ENCODE peak calls at places on chromosomes 12 and 14, in six cellular contexts. I, T, M, O, U and F are unnamed samples.

GRCh38 chr12:52217223-52217622 is 15.8 kb upstream of the KRT7 start:
- DNase-seq in U (no peak), T (no peak), I (peak), O (no peak), M (no peak), F (peak)

GRCh38 chr14:73759183-73759713 is 45.1 kb upstream of the PNMA1 start:
- DNase-seq in U (peak), M (peak), I (peak), O (no peak), T (peak), F (peak)

GRCh38 chr14:50667491-50668007 is 557 bp downstream of the SAV1 start:
- DNase-seq in U (peak), M (peak), I (no peak), O (no peak), T (peak), F (no peak)

GRCh38 chr14:105303949-105304348 is 3.1 kb upstream of the BRF1 start:
- DNase-seq in M (no peak), O (no peak), I (no peak), U (peak), T (no peak), F (no peak)

GRCh38 chr12:31582155-31582554 is 8.8 kb downstream of the DENND5B start:
- DNase-seq in M (no peak), O (no peak), T (no peak), U (no peak), I (no peak), F (no peak)

GRCh38 chr12:107468182-107468581 is 217.4 kb upstream of the PWP1 start:
- DNase-seq in I (peak), T (no peak), U (no peak), M (no peak), O (no peak), F (no peak)

GRCh38 chr12:70929029-70929428 is 8.5 kb upstream of the PTPRR start:
- DNase-seq in U (no peak), O (no peak), I (no peak), M (no peak), T (no peak), F (no peak)

GRCh38 chr12:87828384-87828973 is 200.7 kb downstream of the C12orf50 start:
- DNase-seq in I (no peak), O (no peak), U (no peak), M (no peak), T (no peak), F (peak)

GRCh38 chr14:65229431-65230286 is 127.3 kb upstream of the MAX start:
- DNase-seq in U (no peak), O (no peak), M (peak), T (no peak), I (peak), F (peak)

GRCh38 chr14:46322076-46322475 is 329.5 kb downstream of the RPL10L start:
- DNase-seq in U (no peak), O (no peak), M (no peak), I (no peak), T (no peak), F (no peak)

GRCh38 chr12:5969156-5969973 is 24.3 kb upstream of the ANO2 start:
- DNase-seq in I (no peak), M (no peak), O (no peak), U (no peak), T (no peak), F (no peak)

GRCh38 chr12:19669793-19670192 is 230.5 kb downstream of the AEBP2 start:
- DNase-seq in O (no peak), U (no peak), T (no peak), I (no peak), M (no peak), F (no peak)

GRCh38 chr12:108849653-108850052 is 7.7 kb downstream of the SSH1 start:
- DNase-seq in O (no peak), U (no peak), T (no peak), M (no peak), I (peak), F (no peak)

GRCh38 chr12:26701604-26702215 is 131.3 kb downstream of the ITPR2 start:
- DNase-seq in T (no peak), M (no peak), U (no peak), I (no peak), O (no peak), F (peak)

GRCh38 chr12:59066445-59066844 is 146.1 kb upstream of the LRIG3 start:
- DNase-seq in I (no peak), M (no peak), O (no peak), T (no peak), U (no peak), F (no peak)

GRCh38 chr12:52349196-52349595 is 18.1 kb downstream of the KRT85 start:
- DNase-seq in U (no peak), I (no peak), M (no peak), O (no peak), T (no peak), F (no peak)

GRCh38 chr12:94049718-94050117 is 98.7 kb upstream of the PLXNC1 start:
- DNase-seq in O (no peak), U (no peak), T (no peak), M (no peak), I (no peak), F (no peak)

GRCh38 chr14:99513946-99514551 is 32.8 kb downstream of the CCNK start:
- DNase-seq in M (no peak), U (no peak), I (peak), T (no peak), O (peak), F (no peak)

GRCh38 chr12:21551811-21552469 is 25.8 kb downstream of the SPX start:
- DNase-seq in U (peak), M (no peak), O (no peak), I (no peak), T (no peak), F (peak)

GRCh38 chr12:10672231-10672868 is 1.5 kb downstream of the STYK1 start:
- DNase-seq in T (no peak), O (no peak), U (no peak), M (no peak), I (no peak), F (no peak)

GRCh38 chr14:75879031-75879430 is 102.8 kb downstream of the TGFB3 start:
- DNase-seq in U (no peak), O (no peak), I (no peak), M (no peak), T (no peak), F (peak)

GRCh38 chr12:114743799-114744198 is 59.8 kb upstream of the TBX3 start:
- DNase-seq in O (no peak), M (no peak), I (no peak), T (no peak), U (no peak), F (no peak)

GRCh38 chr12:45214739-45215418 is 1.0 kb upstream of the ANO6 start:
- DNase-seq in T (no peak), M (no peak), I (no peak), O (no peak), U (no peak), F (peak)

GRCh38 chr14:41280745-41281144 is 325.9 kb upstream of the LRFN5 start:
- DNase-seq in U (no peak), T (no peak), I (no peak), O (no peak), M (no peak), F (no peak)

GRCh38 chr12:108483213-108483920 is 31.7 kb upstream of the FICD start:
- DNase-seq in I (no peak), T (no peak), O (no peak), U (no peak), M (no peak), F (no peak)

GRCh38 chr12:52691076-52691764 is 11.0 kb upstream of the KRT1 start:
- DNase-seq in O (no peak), M (no peak), U (no peak), I (peak), T (no peak), F (no peak)